ENCODE peak calls at places on chromosomes 5 and 9, in eight cellular contexts. Z is CD4-positive, CD25-positive, alpha-beta regulatory T cell; M is neuronal stem cell; H is caudate nucleus; B is PC-3; A is CD8-positive, alpha-beta T cell; C is heart right ventricle; K is AG04450. F is an unnamed sample.

GRCh38 chr9:107786561-107786960 is 297.0 kb upstream of the KLF4 start:
- DNase-seq in Z (no peak), M (no peak), H (no peak), B (no peak), A (no peak), C (no peak), K (no peak), F (no peak)

GRCh38 chr5:137594717-137595116 is 95.6 kb upstream of the SPOCK1 start:
- DNase-seq in Z (no peak), M (no peak), H (no peak), B (no peak), A (no peak), C (no peak), K (no peak), F (no peak)

GRCh38 chr5:92562065-92562464 is 1019.0 kb downstream of the NR2F1-AS1 start:
- DNase-seq in Z (no peak), M (no peak), H (no peak), B (no peak), A (no peak), C (no peak), K (no peak), F (no peak)

GRCh38 chr5:84384604-84385575 is at the start of gene EDIL3:
- DNase-seq in Z (no peak), M (peak; percentile 59), H (no peak), B (no peak), A (no peak), C (peak; percentile 18), K (no peak), F (peak; percentile 53)

GRCh38 chr5:124951676-124952075 is 205.2 kb upstream of the ZNF608 start:
- DNase-seq in Z (peak; percentile 3), M (no peak), H (no peak), B (no peak), A (no peak), C (no peak), K (no peak), F (no peak)

GRCh38 chr9:89137548-89138462 is 40.8 kb downstream of the SHC3 start:
- DNase-seq in Z (no peak), M (no peak), H (no peak), B (peak; percentile 90), A (no peak), C (peak; percentile 13), K (peak; percentile 76), F (no peak)

GRCh38 chr9:14258156-14258555 is 55.8 kb downstream of the NFIB start:
- DNase-seq in Z (no peak), M (no peak), H (no peak), B (no peak), A (no peak), C (no peak), K (no peak), F (no peak)

GRCh38 chr5:16465544-16466432 is at the start of gene ZNF622:
- DNase-seq in Z (peak; percentile 88), M (peak; percentile 81), H (peak; percentile 69), B (peak; percentile 99), A (peak; percentile 81), C (peak; percentile 89), K (peak; percentile 63), F (peak; percentile 95)

GRCh38 chr9:132077881-132078280 is 1.8 kb downstream of the MED27 start:
- DNase-seq in Z (no peak), M (no peak), H (no peak), B (no peak), A (no peak), C (no peak), K (no peak), F (no peak)

GRCh38 chr9:36839131-36839885 is 194.8 kb downstream of the PAX5 start:
- DNase-seq in Z (no peak), M (no peak), H (no peak), B (no peak), A (no peak), C (no peak), K (no peak), F (no peak)

DNA sequence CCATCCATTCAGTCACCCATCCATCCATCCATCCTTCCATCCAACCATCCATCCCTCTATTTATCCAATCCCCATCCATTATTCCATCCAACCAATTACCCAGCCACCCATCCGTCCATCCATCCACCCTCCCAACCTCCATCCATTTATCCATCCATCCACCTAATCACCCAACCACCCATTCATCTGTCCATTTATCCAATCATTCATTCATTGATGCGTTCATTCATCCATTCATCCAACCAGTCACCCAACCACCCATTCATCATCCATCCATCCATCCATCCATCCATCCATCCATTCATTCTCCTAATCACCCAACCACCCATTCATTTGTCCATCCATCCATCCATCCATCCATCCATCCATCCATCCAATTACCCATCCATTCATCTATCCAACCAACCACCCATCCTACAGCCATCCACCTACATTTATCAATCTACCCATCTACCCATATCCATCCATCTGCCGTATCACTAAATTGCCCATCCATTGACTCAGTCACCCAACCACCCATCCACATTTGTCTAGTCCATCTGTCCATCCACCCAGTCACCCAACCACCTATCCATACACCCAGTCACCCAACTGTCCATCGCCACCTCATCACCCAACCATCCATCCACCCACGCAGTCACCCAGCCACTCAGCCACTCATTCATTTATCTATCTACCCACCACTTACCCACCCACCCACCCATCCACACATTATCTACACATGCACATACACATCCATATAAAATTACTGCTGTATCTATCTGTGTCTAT is 165.4 kb downstream of the TRIO start:
- DNase-seq in Z (no peak), M (no peak), H (no peak), B (no peak), A (no peak), C (no peak), K (no peak), F (no peak)
- H3K27ac ChIP-seq in Z (no peak overlapping the region), M (no peak overlapping the region), H (no peak overlapping the region), B (no peak overlapping the region), A (no peak overlapping the region), C (no peak overlapping the region), K (no peak overlapping the region), F (no peak overlapping the region)

GRCh38 chr5:173691931-173692330 is 75.5 kb upstream of the BOD1 start:
- DNase-seq in Z (no peak), M (no peak), H (no peak), B (no peak), A (no peak), C (no peak), K (no peak), F (no peak)

GRCh38 chr5:173689171-173689676 is 72.8 kb upstream of the BOD1 start:
- DNase-seq in Z (no peak), M (no peak), H (no peak), B (no peak), A (no peak), C (no peak), K (no peak), F (no peak)

GRCh38 chr5:173686950-173687349 is 70.5 kb upstream of the BOD1 start:
- DNase-seq in Z (no peak), M (no peak), H (no peak), B (no peak), A (no peak), C (no peak), K (no peak), F (no peak)

GRCh38 chr5:173688708-173689107 is 72.3 kb upstream of the BOD1 start:
- DNase-seq in Z (no peak), M (no peak), H (no peak), B (no peak), A (no peak), C (no peak), K (no peak), F (no peak)

GRCh38 chr5:173689713-173690360 is 73.4 kb upstream of the BOD1 start:
- DNase-seq in Z (no peak), M (no peak), H (no peak), B (no peak), A (no peak), C (no peak), K (no peak), F (no peak)
- H3K27ac ChIP-seq in Z (no peak overlapping the region), M (no peak overlapping the region), H (peak overlapping the region; percentile 18), B (no peak overlapping the region), A (no peak overlapping the region), C (peak overlapping the region; percentile 86), K (no peak overlapping the region), F (peak overlapping the region; percentile 73)

DNA sequence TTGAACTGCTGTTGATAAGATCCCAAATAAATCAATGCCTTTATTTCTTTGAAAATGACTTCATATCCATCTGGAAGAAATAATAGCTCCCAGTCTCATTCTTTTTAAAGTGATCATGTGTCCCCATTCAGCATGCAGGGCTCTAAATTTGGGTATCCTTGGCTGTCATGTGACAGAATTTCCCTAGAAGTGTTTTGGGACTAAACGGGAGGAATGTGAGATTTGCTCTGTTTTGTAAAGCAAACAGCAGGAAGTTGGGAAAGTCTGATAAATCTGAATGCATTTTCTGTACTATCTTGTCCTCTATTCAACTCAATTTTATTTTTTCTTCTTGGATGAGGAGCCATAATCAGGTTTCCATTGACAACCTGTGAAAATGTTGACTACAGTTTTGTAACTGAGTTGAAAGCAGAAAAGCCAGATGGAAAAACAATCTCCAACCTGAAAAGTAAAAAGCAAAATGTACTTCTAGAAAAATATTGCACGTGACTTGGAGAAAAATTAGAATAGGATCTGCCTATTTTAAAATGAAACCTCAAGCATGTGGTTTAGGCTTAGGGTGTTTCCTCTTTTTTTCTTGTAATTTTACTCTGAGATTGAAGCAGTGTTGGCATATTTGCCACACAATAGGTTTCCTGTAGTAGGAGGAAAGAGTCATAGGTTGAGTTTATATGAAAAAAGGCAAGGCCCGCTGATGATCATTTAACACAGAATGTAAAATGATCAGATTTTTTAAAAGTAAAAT is 76.2 kb upstream of the IL6ST start:
- DNase-seq in Z (peak; percentile 40), M (no peak), H (no peak), B (no peak), A (no peak), C (no peak), K (no peak), F (no peak)
- H3K27ac ChIP-seq in Z (peak overlapping the region; percentile 75), M (no peak overlapping the region), H (peak overlapping the region; percentile 18), B (no peak overlapping the region), A (peak overlapping the region; percentile 45), C (peak overlapping the region; percentile 45), K (no peak overlapping the region), F (peak overlapping the region; percentile 26)

DNA sequence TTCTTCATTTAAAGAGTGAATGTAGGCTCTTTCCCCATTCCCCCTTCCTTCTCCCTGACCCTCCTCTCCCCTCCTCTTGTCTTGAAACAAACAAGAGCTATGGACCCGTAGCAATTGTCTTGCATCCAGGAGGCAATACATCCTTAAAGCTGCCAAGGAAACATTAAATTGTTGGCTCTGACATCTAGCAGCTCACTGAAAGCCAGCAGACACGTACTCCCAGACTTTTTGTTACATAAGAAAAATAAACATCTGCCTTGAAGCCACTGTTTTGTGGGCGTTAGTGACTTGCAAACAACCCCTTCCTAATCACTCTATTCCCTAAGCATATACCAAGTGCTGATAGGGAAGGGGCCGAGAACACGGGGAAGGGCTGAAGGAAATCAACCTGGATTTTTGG is 8.6 kb downstream of the SLC45A2 start:
- DNase-seq in Z (no peak), M (no peak), H (no peak), B (no peak), A (no peak), C (no peak), K (no peak), F (no peak)
- H3K27ac ChIP-seq in Z (no peak overlapping the region), M (no peak overlapping the region), H (no peak overlapping the region), B (no peak overlapping the region), A (no peak overlapping the region), C (no peak overlapping the region), K (no peak overlapping the region), F (no peak overlapping the region)

GRCh38 chr5:88886252-88886651 is 3.3 kb upstream of the MEF2C start:
- DNase-seq in Z (no peak), M (no peak), H (no peak), B (no peak), A (no peak), C (no peak), K (no peak), F (no peak)
- H3K27ac ChIP-seq in Z (no peak overlapping the region), M (no peak overlapping the region), H (peak overlapping the region; percentile 11), B (no peak overlapping the region), A (no peak overlapping the region), C (peak overlapping the region; percentile 93), K (no peak overlapping the region), F (peak overlapping the region; percentile 86)

GRCh38 chr9:134396825-134397224 is 70.6 kb downstream of the RXRA start:
- DNase-seq in Z (peak; percentile 49), M (no peak), H (no peak), B (no peak), A (peak; percentile 57), C (no peak), K (no peak), F (no peak)
- H3K27ac ChIP-seq in Z (peak overlapping the region; percentile 98), M (no peak overlapping the region), H (no peak overlapping the region), B (no peak overlapping the region), A (peak overlapping the region; percentile 63), C (peak overlapping the region; percentile 39), K (no peak overlapping the region), F (peak overlapping the region; percentile 70)